ENCODE peak calls at places on chromosomes 16 and 17, in seven cellular contexts. D, L, V, R, H, C and B are unnamed samples.
A peak's percentile ranks its signal among the peaks of the same experiment; 100 is the strongest.

GRCh38 chr16:53115773-53116172 is 61.0 kb downstream of the CHD9 start:
- DNase-seq in D (no peak), L (no peak), V (no peak), R (no peak), H (no peak), C (no peak), B (no peak)

GRCh38 chr17:27545562-27546229 is 85.3 kb upstream of the LGALS9 start:
- DNase-seq in D (no peak), L (no peak), V (no peak), R (no peak), H (no peak), C (no peak), B (no peak)

GRCh38 chr17:2192367-2193028 is 111.1 kb downstream of the SMG6 start:
- DNase-seq in D (no peak), L (peak; percentile 66), V (peak; percentile 94), R (peak; percentile 93), H (peak; percentile 69), C (peak; percentile 99), B (peak; percentile 98)

GRCh38 chr16:83995756-83996155 is 27.7 kb downstream of the NECAB2 start:
- DNase-seq in D (no peak), L (no peak), V (no peak), R (no peak), H (no peak), C (no peak), B (peak; percentile 5)

GRCh38 chr17:49926886-49927285 is 42.1 kb upstream of the DLX4 start:
- DNase-seq in D (no peak), L (no peak), V (no peak), R (peak; percentile 88), H (peak; percentile 85), C (no peak), B (no peak)

GRCh38 chr16:48978501-48978900 is 303.1 kb downstream of the CBLN1 start:
- DNase-seq in D (no peak), L (no peak), V (no peak), R (peak; percentile 4), H (no peak), C (no peak), B (no peak)

GRCh38 chr17:81365148-81365600 is 30.1 kb upstream of the BAHCC1 start:
- DNase-seq in D (no peak), L (peak; percentile 40), V (peak; percentile 64), R (peak; percentile 91), H (peak; percentile 85), C (peak; percentile 82), B (peak; percentile 70)

GRCh38 chr17:32596206-32596605 is 109.4 kb downstream of the CDK5R1 start:
- DNase-seq in D (no peak), L (no peak), V (no peak), R (no peak), H (no peak), C (no peak), B (no peak)

GRCh38 chr16:71883849-71884638 is at the start of gene ZNF821:
- DNase-seq in D (peak; percentile 78), L (peak; percentile 85), V (peak; percentile 79), R (peak; percentile 80), H (peak; percentile 89), C (peak; percentile 76), B (peak; percentile 77)

GRCh38 chr16:11285842-11286241 is 4.7 kb upstream of the PRM1 start:
- DNase-seq in D (no peak), L (no peak), V (no peak), R (no peak), H (no peak), C (no peak), B (no peak)

GRCh38 chr17:62774338-62774737 is 33.8 kb downstream of the MARCHF10 start:
- DNase-seq in D (no peak), L (no peak), V (no peak), R (no peak), H (no peak), C (no peak), B (no peak)

GRCh38 chr16:15961060-15961511 is 11.7 kb downstream of the ABCC1 start:
- DNase-seq in D (peak; percentile 37), L (peak; percentile 78), V (no peak), R (no peak), H (no peak), C (no peak), B (peak; percentile 52)

GRCh38 chr17:1908699-1909309 is 79.0 kb downstream of the RPA1 start:
- DNase-seq in D (no peak), L (peak; percentile 46), V (peak; percentile 82), R (peak; percentile 85), H (peak; percentile 73), C (peak; percentile 83), B (peak; percentile 83)